ENCODE peak calls at places on chromosomes 7 and 10, in nine cellular contexts. One of them, this sample, is unnamed.

GRCh38 chr7:149722356-149722957 is 50.9 kb downstream of the ZNF467 start:
- DNase-seq in neural crest cell: no peak
- DNase-seq in AG10803: no peak
- DNase-seq in cardiac muscle cell: no peak
- DNase-seq in BE2C: no peak
- DNase-seq in fibroblast of lung: no peak
- DNase-seq in H9: no peak
- DNase-seq in foreskin fibroblast: no peak
- DNase-seq in GM10248: no peak
- DNase-seq in this sample: no peak

GRCh38 chr7:154578351-154578750 is 424.6 kb downstream of the PAXIP1 start:
- DNase-seq in fibroblast of lung: peak; percentile 71
- DNase-seq in BE2C: no peak
- DNase-seq in cardiac muscle cell: no peak
- DNase-seq in neural crest cell: no peak
- DNase-seq in H9: no peak
- DNase-seq in AG10803: no peak
- DNase-seq in foreskin fibroblast: no peak
- DNase-seq in GM10248: no peak
- DNase-seq in this sample: no peak

GRCh38 chr7:51344406-51344805 is 27.8 kb upstream of the COBL start:
- DNase-seq in H9: no peak
- DNase-seq in BE2C: no peak
- DNase-seq in fibroblast of lung: peak; percentile 3
- DNase-seq in foreskin fibroblast: no peak
- DNase-seq in GM10248: no peak
- DNase-seq in neural crest cell: no peak
- DNase-seq in cardiac muscle cell: no peak
- DNase-seq in AG10803: no peak
- DNase-seq in this sample: no peak

GRCh38 chr7:35705932-35706461 is 11.1 kb upstream of the HERPUD2 start:
- DNase-seq in cardiac muscle cell: peak; percentile 54
- DNase-seq in AG10803: peak; percentile 33
- DNase-seq in fibroblast of lung: no peak
- DNase-seq in foreskin fibroblast: no peak
- DNase-seq in H9: no peak
- DNase-seq in GM10248: no peak
- DNase-seq in BE2C: no peak
- DNase-seq in neural crest cell: no peak
- DNase-seq in this sample: no peak

GRCh38 chr10:7070950-7071349 is 339.9 kb downstream of the SFMBT2 start:
- DNase-seq in cardiac muscle cell: no peak
- DNase-seq in neural crest cell: no peak
- DNase-seq in fibroblast of lung: no peak
- DNase-seq in foreskin fibroblast: no peak
- DNase-seq in GM10248: peak; percentile 27
- DNase-seq in AG10803: no peak
- DNase-seq in BE2C: no peak
- DNase-seq in H9: no peak
- DNase-seq in this sample: peak; percentile 17

GRCh38 chr7:123724725-123725381 is 23.9 kb downstream of the WASL start:
- DNase-seq in foreskin fibroblast: no peak
- DNase-seq in neural crest cell: no peak
- DNase-seq in H9: no peak
- DNase-seq in fibroblast of lung: peak; percentile 46
- DNase-seq in BE2C: no peak
- DNase-seq in AG10803: peak; percentile 43
- DNase-seq in GM10248: no peak
- DNase-seq in cardiac muscle cell: peak; percentile 10
- DNase-seq in this sample: no peak

GRCh38 chr10:33731322-33731721 is 396.9 kb upstream of the NRP1 start:
- DNase-seq in GM10248: no peak
- DNase-seq in H9: no peak
- DNase-seq in cardiac muscle cell: no peak
- DNase-seq in foreskin fibroblast: no peak
- DNase-seq in neural crest cell: no peak
- DNase-seq in fibroblast of lung: no peak
- DNase-seq in BE2C: no peak
- DNase-seq in AG10803: no peak
- DNase-seq in this sample: no peak

GRCh38 chr7:55021053-55021452 is 2.2 kb downstream of the EGFR start:
- DNase-seq in cardiac muscle cell: no peak
- DNase-seq in AG10803: no peak
- DNase-seq in GM10248: no peak
- DNase-seq in H9: no peak
- DNase-seq in foreskin fibroblast: no peak
- DNase-seq in BE2C: peak; percentile 42
- DNase-seq in neural crest cell: no peak
- DNase-seq in fibroblast of lung: peak; percentile 16
- DNase-seq in this sample: no peak

GRCh38 chr10:82680688-82681087 is 805.7 kb downstream of the NRG3 start:
- DNase-seq in neural crest cell: no peak
- DNase-seq in BE2C: no peak
- DNase-seq in fibroblast of lung: no peak
- DNase-seq in GM10248: no peak
- DNase-seq in H9: no peak
- DNase-seq in AG10803: no peak
- DNase-seq in cardiac muscle cell: no peak
- DNase-seq in foreskin fibroblast: no peak
- DNase-seq in this sample: no peak

GRCh38 chr10:95334793-95335120 is 44.0 kb upstream of the PDLIM1 start:
- DNase-seq in H9: no peak
- DNase-seq in BE2C: no peak
- DNase-seq in cardiac muscle cell: no peak
- DNase-seq in AG10803: no peak
- DNase-seq in foreskin fibroblast: no peak
- DNase-seq in GM10248: no peak
- DNase-seq in neural crest cell: no peak
- DNase-seq in fibroblast of lung: no peak
- DNase-seq in this sample: no peak

GRCh38 chr7:49432245-49432644 is 341.2 kb upstream of the VWC2 start:
- DNase-seq in BE2C: no peak
- DNase-seq in fibroblast of lung: no peak
- DNase-seq in cardiac muscle cell: no peak
- DNase-seq in AG10803: no peak
- DNase-seq in H9: no peak
- DNase-seq in GM10248: no peak
- DNase-seq in neural crest cell: no peak
- DNase-seq in foreskin fibroblast: no peak
- DNase-seq in this sample: no peak

GRCh38 chr7:97770845-97771244 is 39.0 kb downstream of the TAC1 start:
- DNase-seq in foreskin fibroblast: no peak
- DNase-seq in H9: no peak
- DNase-seq in neural crest cell: no peak
- DNase-seq in AG10803: no peak
- DNase-seq in GM10248: no peak
- DNase-seq in BE2C: no peak
- DNase-seq in cardiac muscle cell: no peak
- DNase-seq in fibroblast of lung: no peak
- DNase-seq in this sample: no peak

GRCh38 chr10:86082556-86082955 is 284.0 kb downstream of the GRID1 start:
- DNase-seq in AG10803: no peak
- DNase-seq in fibroblast of lung: no peak
- DNase-seq in neural crest cell: no peak
- DNase-seq in BE2C: no peak
- DNase-seq in cardiac muscle cell: no peak
- DNase-seq in GM10248: no peak
- DNase-seq in H9: peak; percentile 12
- DNase-seq in foreskin fibroblast: no peak
- DNase-seq in this sample: no peak

GRCh38 chr7:37145682-37146081 is 303.0 kb downstream of the ELMO1 start:
- DNase-seq in cardiac muscle cell: no peak
- DNase-seq in fibroblast of lung: no peak
- DNase-seq in GM10248: no peak
- DNase-seq in H9: no peak
- DNase-seq in AG10803: no peak
- DNase-seq in foreskin fibroblast: no peak
- DNase-seq in neural crest cell: no peak
- DNase-seq in BE2C: no peak
- DNase-seq in this sample: no peak

GRCh38 chr10:65423043-65423442 is 1502.8 kb upstream of the LRRTM3 start:
- DNase-seq in AG10803: no peak
- DNase-seq in GM10248: no peak
- DNase-seq in neural crest cell: no peak
- DNase-seq in cardiac muscle cell: no peak
- DNase-seq in BE2C: no peak
- DNase-seq in H9: no peak
- DNase-seq in fibroblast of lung: no peak
- DNase-seq in foreskin fibroblast: no peak
- DNase-seq in this sample: no peak

GRCh38 chr10:81920213-81920829 is 45.3 kb downstream of the NRG3 start:
- DNase-seq in fibroblast of lung: no peak
- DNase-seq in foreskin fibroblast: no peak
- DNase-seq in GM10248: peak; percentile 21
- DNase-seq in cardiac muscle cell: no peak
- DNase-seq in AG10803: no peak
- DNase-seq in H9: peak; percentile 39
- DNase-seq in BE2C: peak; percentile 30
- DNase-seq in neural crest cell: no peak
- DNase-seq in this sample: peak; percentile 16

GRCh38 chr10:35378547-35379210 is 42.4 kb downstream of the CCNY start:
- DNase-seq in foreskin fibroblast: no peak
- DNase-seq in GM10248: no peak
- DNase-seq in fibroblast of lung: peak; percentile 70
- DNase-seq in cardiac muscle cell: peak; percentile 51
- DNase-seq in H9: no peak
- DNase-seq in BE2C: no peak
- DNase-seq in neural crest cell: no peak
- DNase-seq in AG10803: no peak
- DNase-seq in this sample: peak; percentile 42

GRCh38 chr7:2825595-2826227 is 18.4 kb downstream of the GNA12 start:
- DNase-seq in AG10803: no peak
- DNase-seq in neural crest cell: no peak
- DNase-seq in H9: no peak
- DNase-seq in BE2C: no peak
- DNase-seq in fibroblast of lung: no peak
- DNase-seq in cardiac muscle cell: no peak
- DNase-seq in GM10248: no peak
- DNase-seq in foreskin fibroblast: no peak
- DNase-seq in this sample: no peak

GRCh38 chr7:133980794-133981193 is 146.3 kb upstream of the LRGUK start:
- DNase-seq in foreskin fibroblast: no peak
- DNase-seq in AG10803: no peak
- DNase-seq in H9: no peak
- DNase-seq in neural crest cell: no peak
- DNase-seq in fibroblast of lung: no peak
- DNase-seq in GM10248: no peak
- DNase-seq in BE2C: no peak
- DNase-seq in cardiac muscle cell: no peak
- DNase-seq in this sample: no peak

DNA sequence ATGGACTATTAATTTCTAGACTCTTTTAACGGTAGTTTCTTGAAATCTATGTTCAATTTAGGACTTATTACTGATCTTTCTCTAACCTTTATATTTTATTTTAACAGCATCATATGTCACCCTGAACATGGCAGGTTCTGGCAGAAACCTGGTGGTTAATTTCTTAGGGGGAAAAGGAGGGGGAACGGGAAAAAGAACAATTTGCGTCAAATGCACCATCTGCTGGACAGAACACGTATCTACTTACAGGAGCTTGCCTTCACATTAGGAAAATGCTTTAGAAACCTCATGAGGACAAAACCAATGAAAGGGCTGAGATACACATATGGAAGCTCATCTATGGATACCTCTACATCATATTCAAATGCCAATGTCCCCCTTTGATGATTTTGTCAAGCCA is 171.3 kb downstream of the GRM3 start:
- DNase-seq in H9: no peak
- DNase-seq in GM10248: no peak
- DNase-seq in cardiac muscle cell: peak; percentile 6
- DNase-seq in fibroblast of lung: no peak
- DNase-seq in foreskin fibroblast: no peak
- DNase-seq in BE2C: peak; percentile 8
- DNase-seq in neural crest cell: peak; percentile 25
- DNase-seq in AG10803: peak; percentile 3
- DNase-seq in this sample: peak; percentile 23
- TF ChIP-seq CTCF in H9: peak; percentile 75
- TF ChIP-seq CTCF in GM10248: peak; percentile 52
- TF ChIP-seq CTCF in cardiac muscle cell: peak; percentile 31
- TF ChIP-seq CTCF in fibroblast of lung: peak; percentile 14
- TF ChIP-seq CTCF in foreskin fibroblast: peak; percentile 27
- TF ChIP-seq CTCF in BE2C: peak; percentile 64
- TF ChIP-seq CTCF in neural crest cell: peak; percentile 69
- TF ChIP-seq CTCF in AG10803: peak; percentile 38
- TF ChIP-seq CTCF in this sample: peak; percentile 73

GRCh38 chr7:137606061-137606674 is 240.6 kb downstream of the DGKI start:
- DNase-seq in cardiac muscle cell: peak; percentile 71
- DNase-seq in foreskin fibroblast: no peak
- DNase-seq in H9: no peak
- DNase-seq in BE2C: no peak
- DNase-seq in GM10248: no peak
- DNase-seq in AG10803: peak; percentile 74
- DNase-seq in neural crest cell: no peak
- DNase-seq in fibroblast of lung: peak; percentile 50
- DNase-seq in this sample: peak; percentile 46
- TF ChIP-seq CTCF in cardiac muscle cell: peak; percentile 43
- TF ChIP-seq CTCF in foreskin fibroblast: peak; percentile 25
- TF ChIP-seq CTCF in H9: peak; percentile 76
- TF ChIP-seq CTCF in BE2C: peak; percentile 27
- TF ChIP-seq CTCF in GM10248: peak; percentile 23
- TF ChIP-seq CTCF in AG10803: peak; percentile 53
- TF ChIP-seq CTCF in neural crest cell: peak; percentile 83
- TF ChIP-seq CTCF in fibroblast of lung: no peak
- TF ChIP-seq CTCF in this sample: peak; percentile 83

DNA sequence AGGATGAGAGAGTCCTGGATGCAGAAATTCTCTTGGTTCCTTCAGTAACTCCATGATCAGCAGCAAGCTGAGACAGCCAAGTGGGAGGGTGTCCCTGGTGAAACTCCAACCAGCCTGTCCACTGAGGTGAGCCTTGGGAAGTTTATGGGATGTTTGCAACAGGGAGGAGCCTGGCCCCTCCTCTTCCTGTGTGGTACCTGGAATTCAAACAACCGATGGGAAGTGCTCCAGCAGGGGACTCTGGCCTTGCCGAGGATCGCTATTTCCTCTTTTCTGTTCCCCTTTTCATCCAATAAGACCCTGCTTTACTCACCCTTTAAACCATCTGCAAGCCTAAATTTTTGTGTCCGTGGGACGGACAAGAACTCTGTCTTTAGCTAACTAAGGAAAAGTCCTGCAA is 491.1 kb upstream of the ZMIZ1 start:
- DNase-seq in AG10803: no peak
- DNase-seq in foreskin fibroblast: no peak
- DNase-seq in BE2C: no peak
- DNase-seq in GM10248: no peak
- DNase-seq in neural crest cell: no peak
- DNase-seq in cardiac muscle cell: no peak
- DNase-seq in fibroblast of lung: no peak
- DNase-seq in H9: no peak
- DNase-seq in this sample: peak; percentile 35
- TF ChIP-seq CTCF in AG10803: no peak
- TF ChIP-seq CTCF in foreskin fibroblast: no peak
- TF ChIP-seq CTCF in BE2C: no peak
- TF ChIP-seq CTCF in GM10248: no peak
- TF ChIP-seq CTCF in neural crest cell: no peak
- TF ChIP-seq CTCF in cardiac muscle cell: no peak
- TF ChIP-seq CTCF in fibroblast of lung: no peak
- TF ChIP-seq CTCF in H9: no peak
- TF ChIP-seq CTCF in this sample: no peak

DNA sequence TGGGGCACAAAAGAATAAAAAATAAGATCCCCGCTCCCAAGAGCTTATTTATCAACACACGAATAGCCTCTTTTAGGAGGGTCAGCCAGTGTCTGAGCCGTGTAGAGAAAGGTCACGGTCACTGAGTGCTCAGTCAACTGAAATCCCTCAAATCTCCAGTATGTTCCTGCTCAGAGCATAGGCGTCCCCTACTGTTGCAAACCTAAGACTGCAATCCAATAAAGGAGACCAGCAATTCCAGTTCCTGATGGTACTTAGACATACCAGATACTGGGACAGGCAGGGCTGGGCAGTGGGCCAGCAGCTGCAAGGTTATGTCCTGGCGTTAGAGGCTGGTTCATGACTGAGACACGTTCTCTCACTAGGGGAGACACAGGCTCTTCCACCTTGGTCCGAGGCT is 93.6 kb downstream of the CACNB2 start:
- DNase-seq in foreskin fibroblast: no peak
- DNase-seq in BE2C: peak; percentile 39
- DNase-seq in fibroblast of lung: no peak
- DNase-seq in GM10248: no peak
- DNase-seq in cardiac muscle cell: no peak
- DNase-seq in AG10803: no peak
- DNase-seq in neural crest cell: no peak
- DNase-seq in H9: peak; percentile 55
- DNase-seq in this sample: no peak
- TF ChIP-seq CTCF in foreskin fibroblast: no peak
- TF ChIP-seq CTCF in BE2C: peak; percentile 49
- TF ChIP-seq CTCF in fibroblast of lung: no peak
- TF ChIP-seq CTCF in GM10248: no peak
- TF ChIP-seq CTCF in cardiac muscle cell: peak; percentile 15
- TF ChIP-seq CTCF in AG10803: no peak
- TF ChIP-seq CTCF in neural crest cell: peak; percentile 45
- TF ChIP-seq CTCF in H9: peak; percentile 72
- TF ChIP-seq CTCF in this sample: no peak

This sample was measured in OCI-LY7.